ENCODE peak calls at places on chromosomes 5 and 9, in six cellular contexts. M, Y, E, U, C and A are unnamed samples. For H3K36me3, the result is how much of the 10 kb centered on the place peaks cover.

GRCh38 chr5:176610430-176610763 is 441 bp upstream of the GPRIN1 start:
- DNase-seq in M (no peak), Y (no peak), E (no peak), U (peak), C (no peak), A (no peak)

GRCh38 chr9:95004452-95005275 is 278.2 kb downstream of the AOPEP start:
- DNase-seq in M (peak), Y (peak), E (no peak), U (peak), C (no peak), A (peak)

GRCh38 chr5:16461026-16461425 is 4.6 kb downstream of the ZNF622 start:
- DNase-seq in M (no peak), Y (no peak), E (no peak), U (no peak), C (no peak), A (no peak)

GRCh38 chr9:93071464-93071863 is 13.0 kb downstream of the SUSD3 start:
- DNase-seq in M (peak), Y (no peak), E (no peak), U (peak), C (no peak), A (peak)

GRCh38 chr9:121367651-121368510 is 2.2 kb downstream of the STOM start:
- DNase-seq in M (peak), Y (no peak), E (no peak), U (no peak), C (no peak), A (no peak)

GRCh38 chr9:70079364-70080103 is 35.9 kb downstream of the MAMDC2 start:
- DNase-seq in M (no peak), Y (no peak), E (no peak), U (no peak), C (no peak), A (no peak)

GRCh38 chr9:36738318-36738975 is 165.8 kb downstream of the MELK start:
- DNase-seq in M (no peak), Y (no peak), E (no peak), U (no peak), C (no peak), A (peak)

GRCh38 chr5:62190173-62190572 is 115.8 kb upstream of the KIF2A start:
- DNase-seq in M (no peak), Y (no peak), E (no peak), U (no peak), C (no peak), A (no peak)

DNA sequence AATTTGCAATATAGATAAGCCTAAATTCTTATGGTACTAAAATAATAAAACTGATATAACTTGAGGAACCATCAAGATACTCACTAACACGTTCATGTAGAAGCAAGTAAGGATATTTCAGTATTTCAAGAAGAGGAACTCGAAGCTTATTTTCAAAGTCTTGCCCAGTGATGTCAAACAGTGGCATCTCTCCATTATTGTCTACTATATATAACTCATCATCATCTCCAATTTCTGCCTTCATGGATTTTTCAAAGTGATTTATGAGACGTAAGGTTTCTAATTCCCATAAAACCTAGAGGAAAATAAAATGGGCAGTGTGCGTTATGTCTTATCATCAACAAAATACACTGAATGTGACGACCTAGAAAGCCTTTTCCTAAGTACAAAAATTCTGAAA is 8.6 kb downstream of the SETX start:
- DNase-seq in M (no peak), Y (no peak), E (no peak), U (no peak), C (no peak), A (no peak)
- H3K36me3 ChIP-seq in M (half or more), Y (half or more), E (under half), U (half or more), C (under half), A (under half)

DNA sequence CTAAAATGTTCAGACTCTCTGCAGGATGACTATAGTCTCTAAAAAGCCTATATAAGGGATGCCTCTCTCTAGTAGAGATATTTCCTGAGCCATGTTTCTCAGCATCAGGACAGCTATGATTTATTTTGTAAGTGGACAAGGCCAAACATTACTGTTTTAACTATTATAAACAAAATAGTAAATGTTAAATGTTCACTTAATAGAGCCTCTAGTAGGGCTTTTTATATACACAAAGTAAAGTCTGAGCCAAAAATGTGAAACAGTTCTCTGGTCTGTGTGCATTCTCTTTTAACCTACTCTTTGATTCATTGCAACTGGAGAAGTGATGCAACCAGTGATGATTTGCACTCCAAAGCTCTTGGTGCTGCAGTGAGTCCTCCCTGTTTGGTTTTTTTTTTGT is 220.5 kb downstream of the GDNF start:
- DNase-seq in M (no peak), Y (no peak), E (no peak), U (no peak), C (no peak), A (no peak)
- TF ChIP-seq EP300 in M (no peak), Y (no peak), E (no peak), U (no peak), C (no peak), A (no peak)

GRCh38 chr5:167797933-167798332 is 493.5 kb upstream of the WWC1 start:
- DNase-seq in M (no peak), Y (no peak), E (no peak), U (no peak), C (no peak), A (no peak)
- H3K36me3 ChIP-seq in M (under half), Y (under half), E (under half), U (under half), C (under half), A (under half)

DNA sequence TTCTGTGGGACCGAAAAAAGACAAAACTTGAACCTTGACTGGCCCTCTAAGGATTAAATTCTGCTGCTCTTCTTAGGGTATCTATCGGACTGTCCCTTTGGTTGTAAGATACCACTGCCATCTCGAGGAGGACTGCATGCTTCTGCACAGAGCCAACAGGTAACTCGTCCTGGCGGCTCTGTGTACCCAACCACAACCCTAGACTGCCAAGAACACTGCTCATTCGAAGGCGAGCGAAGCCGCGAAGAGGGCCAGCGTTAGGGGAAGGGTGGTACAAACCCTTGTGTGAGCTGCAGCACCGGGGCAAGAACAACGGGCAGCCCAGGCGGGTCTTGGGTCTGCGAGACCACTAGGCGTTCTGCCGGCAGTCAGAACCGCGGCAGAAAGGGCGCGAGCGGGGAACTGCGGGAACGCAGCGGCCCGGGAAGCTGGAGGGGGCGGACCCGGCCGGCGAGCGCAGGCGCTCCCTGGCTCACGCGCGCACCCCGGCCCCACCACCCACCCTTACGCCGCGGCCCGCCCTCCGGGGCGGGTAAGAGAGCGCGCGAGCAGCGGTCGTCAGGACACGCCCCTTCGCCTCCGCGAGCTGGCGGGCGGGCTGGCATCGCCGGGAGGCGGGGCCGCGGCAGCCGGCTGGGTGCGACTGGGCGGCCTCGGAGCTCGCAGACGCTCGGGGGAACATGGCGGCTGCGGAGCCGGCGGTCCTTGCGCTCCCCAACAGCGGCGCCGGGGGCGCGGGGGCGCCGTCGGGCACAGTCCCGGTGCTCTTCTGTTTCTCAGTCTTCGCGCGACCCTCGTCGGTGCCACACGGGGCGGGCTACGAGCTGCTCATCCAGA is at the start of gene ISOC1:
- DNase-seq in M (peak), Y (peak), E (peak), U (peak), C (peak), A (peak)
- TF ChIP-seq EP300 in M (no peak), Y (no peak), E (no peak), U (no peak), C (no peak), A (no peak)

DNA sequence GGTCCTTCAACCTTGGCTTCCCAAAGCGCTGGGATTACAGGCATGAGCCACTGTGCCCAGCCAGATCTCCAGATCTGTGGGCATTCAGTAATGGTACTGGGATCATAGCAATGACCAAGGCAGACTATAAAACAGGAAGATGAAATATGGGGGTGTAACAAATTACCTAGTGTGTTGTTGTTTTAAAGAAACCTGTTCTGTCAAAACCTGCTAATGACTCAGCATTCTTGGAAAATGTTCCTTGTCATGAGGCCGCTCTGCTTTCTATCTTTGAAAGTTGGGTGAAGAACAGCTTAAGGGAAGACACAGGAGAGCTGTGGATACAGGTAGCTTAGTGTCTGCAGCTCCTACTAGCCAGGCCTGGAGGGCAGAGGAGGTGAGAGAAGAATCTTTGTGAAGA is 19.4 kb downstream of the TARS1 start:
- DNase-seq in M (no peak), Y (no peak), E (no peak), U (no peak), C (no peak), A (no peak)
- H3K36me3 ChIP-seq in M (half or more), Y (half or more), E (half or more), U (half or more), C (half or more), A (under half)

GRCh38 chr9:104879555-104880318 is 48.2 kb downstream of the ABCA1 start:
- DNase-seq in M (no peak), Y (no peak), E (no peak), U (no peak), C (no peak), A (no peak)
- TF ChIP-seq EP300 in M (no peak), Y (no peak), E (no peak), U (no peak), C (no peak), A (peak)

DNA sequence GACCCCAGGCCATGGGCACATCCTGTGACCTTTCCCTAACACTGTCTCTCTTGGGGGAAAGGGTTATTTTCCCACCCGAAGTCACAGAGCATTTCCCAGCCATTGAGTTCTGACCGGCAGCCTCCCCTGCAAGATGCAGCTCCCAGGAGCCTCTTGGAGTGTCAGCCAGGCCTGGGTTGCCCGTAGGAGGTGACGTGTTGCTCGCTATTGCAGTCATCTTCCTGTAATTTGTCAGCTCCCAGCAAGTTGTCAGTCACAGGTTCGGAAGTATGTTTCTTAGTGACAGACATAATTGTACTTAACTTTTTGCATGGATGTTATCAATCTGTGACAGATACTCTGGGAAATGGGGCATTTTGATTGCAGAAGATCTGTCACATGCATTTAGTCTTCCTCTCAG is 74.5 kb downstream of the MVB12B start:
- DNase-seq in M (no peak), Y (no peak), E (no peak), U (no peak), C (no peak), A (no peak)
- H3K36me3 ChIP-seq in M (half or more), Y (under half), E (under half), U (under half), C (under half), A (under half)

GRCh38 chr9:129598089-129598596 is 22.8 kb downstream of the C9orf50 start:
- DNase-seq in M (no peak), Y (no peak), E (no peak), U (no peak), C (no peak), A (no peak)

GRCh38 chr9:129596541-129597328 is 24.2 kb downstream of the C9orf50 start:
- DNase-seq in M (peak), Y (peak), E (no peak), U (peak), C (no peak), A (peak)

GRCh38 chr9:129595323-129595741 is 25.6 kb downstream of the C9orf50 start:
- DNase-seq in M (no peak), Y (no peak), E (no peak), U (no peak), C (no peak), A (no peak)

GRCh38 chr9:129595903-129596540 is 24.9 kb downstream of the C9orf50 start:
- DNase-seq in M (no peak), Y (no peak), E (no peak), U (no peak), C (no peak), A (no peak)

GRCh38 chr9:129597355-129598088 is 23.4 kb downstream of the C9orf50 start:
- DNase-seq in M (peak), Y (peak), E (no peak), U (peak), C (no peak), A (peak)
- TF ChIP-seq EP300 in M (peak), Y (no peak), E (no peak), U (no peak), C (no peak), A (no peak)

GRCh38 chr5:661891-662750 is 31.0 kb downstream of the TPPP start:
- DNase-seq in M (no peak), Y (no peak), E (no peak), U (no peak), C (no peak), A (no peak)
- H3K36me3 ChIP-seq in M (half or more), Y (under half), E (under half), U (under half), C (under half), A (under half)

GRCh38 chr9:130495067-130495466 is 50.3 kb downstream of the ASS1 start:
- DNase-seq in M (no peak), Y (no peak), E (no peak), U (no peak), C (no peak), A (no peak)

GRCh38 chr9:130499804-130500263 is 55.1 kb downstream of the ASS1 start:
- DNase-seq in M (peak), Y (peak), E (no peak), U (peak), C (no peak), A (no peak)

GRCh38 chr9:130498298-130498917 is 53.6 kb downstream of the ASS1 start:
- DNase-seq in M (peak), Y (no peak), E (no peak), U (no peak), C (no peak), A (no peak)

GRCh38 chr9:130498918-130499698 is 54.3 kb downstream of the ASS1 start:
- DNase-seq in M (peak), Y (no peak), E (no peak), U (peak), C (no peak), A (no peak)

DNA sequence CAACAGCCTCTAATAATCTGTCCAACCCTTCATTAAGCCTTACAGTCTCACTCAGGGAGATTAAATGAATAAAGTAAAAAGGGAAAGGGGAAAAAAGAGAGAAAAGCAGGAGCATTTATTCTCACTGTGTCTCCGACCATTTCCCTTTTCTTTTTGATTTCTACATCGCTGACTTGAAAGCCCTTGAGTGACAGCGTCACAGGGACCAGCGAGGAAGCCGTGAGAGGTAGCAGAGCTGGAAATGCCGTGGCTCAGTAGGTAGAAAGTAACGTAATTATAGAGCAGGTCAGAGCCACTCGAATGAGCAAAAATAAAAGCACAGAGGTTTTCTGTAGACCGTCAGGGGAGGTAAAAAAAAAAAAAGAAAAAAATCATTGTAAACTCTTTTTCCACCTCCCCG is 52.4 kb downstream of the ASS1 start:
- DNase-seq in M (no peak), Y (no peak), E (no peak), U (no peak), C (no peak), A (no peak)
- TF ChIP-seq EP300 in M (no peak), Y (no peak), E (no peak), U (no peak), C (no peak), A (no peak)